ENCODE peak calls at places on chromosomes 13 and 19, in eight cellular contexts. One of them, this sample, is unnamed.

GRCh38 chr19:49186108-49186507 is 28.5 kb downstream of the TRPM4 start:
- DNase-seq in A549: no peak
- DNase-seq in activated T-helper 9 cell treated with anti-CD3 and anti-CD28 coated beads, Interleukin-2, amount 50 U/mL, for 16 hours: no peak
- DNase-seq in T-helper 1 cell: no peak
- DNase-seq in erythroblast: no peak
- DNase-seq in fibroblast of lung: no peak
- DNase-seq in dermis microvascular lymphatic vessel endothelial cell: no peak
- DNase-seq in fibroblast of pulmonary artery: no peak
- DNase-seq in this sample: no peak

GRCh38 chr19:42096255-42096837 is 20.4 kb downstream of the ZNF574 start:
- DNase-seq in fibroblast of pulmonary artery: no peak
- DNase-seq in activated T-helper 9 cell treated with anti-CD3 and anti-CD28 coated beads, Interleukin-2, amount 50 U/mL, for 16 hours: no peak
- DNase-seq in fibroblast of lung: no peak
- DNase-seq in dermis microvascular lymphatic vessel endothelial cell: no peak
- DNase-seq in T-helper 1 cell: no peak
- DNase-seq in A549: no peak
- DNase-seq in erythroblast: no peak
- DNase-seq in this sample: no peak

GRCh38 chr13:40619479-40619814 is 47.0 kb downstream of the FOXO1 start:
- DNase-seq in fibroblast of pulmonary artery: no peak
- DNase-seq in A549: no peak
- DNase-seq in fibroblast of lung: peak
- DNase-seq in activated T-helper 9 cell treated with anti-CD3 and anti-CD28 coated beads, Interleukin-2, amount 50 U/mL, for 16 hours: no peak
- DNase-seq in dermis microvascular lymphatic vessel endothelial cell: no peak
- DNase-seq in erythroblast: no peak
- DNase-seq in T-helper 1 cell: no peak
- DNase-seq in this sample: no peak

GRCh38 chr19:53782698-53783097 is 41.4 kb downstream of the NLRP12 start:
- DNase-seq in dermis microvascular lymphatic vessel endothelial cell: no peak
- DNase-seq in activated T-helper 9 cell treated with anti-CD3 and anti-CD28 coated beads, Interleukin-2, amount 50 U/mL, for 16 hours: no peak
- DNase-seq in fibroblast of lung: no peak
- DNase-seq in fibroblast of pulmonary artery: no peak
- DNase-seq in erythroblast: no peak
- DNase-seq in A549: no peak
- DNase-seq in T-helper 1 cell: no peak
- DNase-seq in this sample: peak

GRCh38 chr19:33248954-33249613 is 23.4 kb upstream of the SLC7A10 start:
- DNase-seq in dermis microvascular lymphatic vessel endothelial cell: no peak
- DNase-seq in fibroblast of lung: no peak
- DNase-seq in A549: peak
- DNase-seq in erythroblast: peak
- DNase-seq in activated T-helper 9 cell treated with anti-CD3 and anti-CD28 coated beads, Interleukin-2, amount 50 U/mL, for 16 hours: no peak
- DNase-seq in fibroblast of pulmonary artery: no peak
- DNase-seq in T-helper 1 cell: no peak
- DNase-seq in this sample: no peak

GRCh38 chr13:102484329-102484728 is 82.5 kb upstream of the FGF14 start:
- DNase-seq in erythroblast: no peak
- DNase-seq in A549: no peak
- DNase-seq in dermis microvascular lymphatic vessel endothelial cell: no peak
- DNase-seq in fibroblast of pulmonary artery: no peak
- DNase-seq in fibroblast of lung: peak
- DNase-seq in activated T-helper 9 cell treated with anti-CD3 and anti-CD28 coated beads, Interleukin-2, amount 50 U/mL, for 16 hours: no peak
- DNase-seq in T-helper 1 cell: no peak
- DNase-seq in this sample: no peak

GRCh38 chr19:2243274-2244121 is 5.6 kb upstream of the AMH start:
- DNase-seq in fibroblast of pulmonary artery: no peak
- DNase-seq in fibroblast of lung: no peak
- DNase-seq in erythroblast: no peak
- DNase-seq in T-helper 1 cell: no peak
- DNase-seq in A549: no peak
- DNase-seq in dermis microvascular lymphatic vessel endothelial cell: no peak
- DNase-seq in activated T-helper 9 cell treated with anti-CD3 and anti-CD28 coated beads, Interleukin-2, amount 50 U/mL, for 16 hours: no peak
- DNase-seq in this sample: no peak

GRCh38 chr13:42876270-42876714 is 94.9 kb downstream of the FAM216B start:
- DNase-seq in T-helper 1 cell: no peak
- DNase-seq in fibroblast of lung: no peak
- DNase-seq in fibroblast of pulmonary artery: no peak
- DNase-seq in A549: no peak
- DNase-seq in activated T-helper 9 cell treated with anti-CD3 and anti-CD28 coated beads, Interleukin-2, amount 50 U/mL, for 16 hours: no peak
- DNase-seq in dermis microvascular lymphatic vessel endothelial cell: no peak
- DNase-seq in erythroblast: no peak
- DNase-seq in this sample: peak

GRCh38 chr13:102597029-102598015 is 536 bp downstream of the TPP2 start:
- DNase-seq in erythroblast: peak
- DNase-seq in activated T-helper 9 cell treated with anti-CD3 and anti-CD28 coated beads, Interleukin-2, amount 50 U/mL, for 16 hours: peak
- DNase-seq in A549: peak
- DNase-seq in fibroblast of lung: peak
- DNase-seq in fibroblast of pulmonary artery: peak
- DNase-seq in dermis microvascular lymphatic vessel endothelial cell: peak
- DNase-seq in T-helper 1 cell: no peak
- DNase-seq in this sample: no peak

GRCh38 chr13:98350746-98351330 is 173.8 kb upstream of the RNF113B start:
- DNase-seq in A549: no peak
- DNase-seq in erythroblast: no peak
- DNase-seq in activated T-helper 9 cell treated with anti-CD3 and anti-CD28 coated beads, Interleukin-2, amount 50 U/mL, for 16 hours: no peak
- DNase-seq in dermis microvascular lymphatic vessel endothelial cell: no peak
- DNase-seq in fibroblast of pulmonary artery: no peak
- DNase-seq in fibroblast of lung: no peak
- DNase-seq in T-helper 1 cell: no peak
- DNase-seq in this sample: no peak

GRCh38 chr13:47639716-47640447 is 361.2 kb downstream of the SUCLA2 start:
- DNase-seq in dermis microvascular lymphatic vessel endothelial cell: no peak
- DNase-seq in A549: no peak
- DNase-seq in T-helper 1 cell: no peak
- DNase-seq in activated T-helper 9 cell treated with anti-CD3 and anti-CD28 coated beads, Interleukin-2, amount 50 U/mL, for 16 hours: no peak
- DNase-seq in fibroblast of lung: no peak
- DNase-seq in erythroblast: no peak
- DNase-seq in fibroblast of pulmonary artery: no peak
- DNase-seq in this sample: no peak

GRCh38 chr19:48391100-48392005 is at the start of gene KDELR1:
- DNase-seq in activated T-helper 9 cell treated with anti-CD3 and anti-CD28 coated beads, Interleukin-2, amount 50 U/mL, for 16 hours: peak
- DNase-seq in dermis microvascular lymphatic vessel endothelial cell: peak
- DNase-seq in fibroblast of pulmonary artery: peak
- DNase-seq in T-helper 1 cell: peak
- DNase-seq in A549: peak
- DNase-seq in fibroblast of lung: peak
- DNase-seq in erythroblast: peak
- DNase-seq in this sample: peak

GRCh38 chr13:31015207-31015606 is 82.8 kb downstream of the TEX26 start:
- DNase-seq in fibroblast of pulmonary artery: no peak
- DNase-seq in T-helper 1 cell: no peak
- DNase-seq in A549: no peak
- DNase-seq in dermis microvascular lymphatic vessel endothelial cell: no peak
- DNase-seq in erythroblast: no peak
- DNase-seq in fibroblast of lung: no peak
- DNase-seq in activated T-helper 9 cell treated with anti-CD3 and anti-CD28 coated beads, Interleukin-2, amount 50 U/mL, for 16 hours: no peak
- DNase-seq in this sample: no peak

GRCh38 chr13:36329355-36329754 is 16.8 kb downstream of the SPART start:
- DNase-seq in T-helper 1 cell: no peak
- DNase-seq in fibroblast of pulmonary artery: peak
- DNase-seq in A549: no peak
- DNase-seq in fibroblast of lung: peak
- DNase-seq in dermis microvascular lymphatic vessel endothelial cell: no peak
- DNase-seq in activated T-helper 9 cell treated with anti-CD3 and anti-CD28 coated beads, Interleukin-2, amount 50 U/mL, for 16 hours: no peak
- DNase-seq in erythroblast: no peak
- DNase-seq in this sample: no peak

GRCh38 chr19:33731886-33732285 is 64.8 kb upstream of the KCTD15 start:
- DNase-seq in A549: no peak
- DNase-seq in fibroblast of lung: no peak
- DNase-seq in fibroblast of pulmonary artery: no peak
- DNase-seq in activated T-helper 9 cell treated with anti-CD3 and anti-CD28 coated beads, Interleukin-2, amount 50 U/mL, for 16 hours: no peak
- DNase-seq in T-helper 1 cell: no peak
- DNase-seq in dermis microvascular lymphatic vessel endothelial cell: no peak
- DNase-seq in erythroblast: no peak
- DNase-seq in this sample: no peak

GRCh38 chr13:27830010-27830409 is 37.7 kb downstream of the GSX1 start:
- DNase-seq in fibroblast of lung: peak
- DNase-seq in activated T-helper 9 cell treated with anti-CD3 and anti-CD28 coated beads, Interleukin-2, amount 50 U/mL, for 16 hours: peak
- DNase-seq in fibroblast of pulmonary artery: peak
- DNase-seq in erythroblast: peak
- DNase-seq in T-helper 1 cell: peak
- DNase-seq in A549: peak
- DNase-seq in dermis microvascular lymphatic vessel endothelial cell: peak
- DNase-seq in this sample: peak

GRCh38 chr19:15101479-15102082 is 5.6 kb upstream of the SYDE1 start:
- DNase-seq in fibroblast of lung: peak
- DNase-seq in activated T-helper 9 cell treated with anti-CD3 and anti-CD28 coated beads, Interleukin-2, amount 50 U/mL, for 16 hours: no peak
- DNase-seq in erythroblast: peak
- DNase-seq in fibroblast of pulmonary artery: peak
- DNase-seq in T-helper 1 cell: no peak
- DNase-seq in A549: peak
- DNase-seq in dermis microvascular lymphatic vessel endothelial cell: peak
- DNase-seq in this sample: peak

GRCh38 chr19:1172353-1173159 is 1.5 kb downstream of the SBNO2 start:
- DNase-seq in A549: peak
- DNase-seq in dermis microvascular lymphatic vessel endothelial cell: peak
- DNase-seq in activated T-helper 9 cell treated with anti-CD3 and anti-CD28 coated beads, Interleukin-2, amount 50 U/mL, for 16 hours: no peak
- DNase-seq in T-helper 1 cell: no peak
- DNase-seq in fibroblast of lung: peak
- DNase-seq in erythroblast: no peak
- DNase-seq in fibroblast of pulmonary artery: peak
- DNase-seq in this sample: no peak

GRCh38 chr13:45681101-45681500 is 21.0 kb upstream of the CBY2 start:
- DNase-seq in fibroblast of lung: no peak
- DNase-seq in activated T-helper 9 cell treated with anti-CD3 and anti-CD28 coated beads, Interleukin-2, amount 50 U/mL, for 16 hours: no peak
- DNase-seq in dermis microvascular lymphatic vessel endothelial cell: no peak
- DNase-seq in A549: no peak
- DNase-seq in fibroblast of pulmonary artery: no peak
- DNase-seq in erythroblast: no peak
- DNase-seq in T-helper 1 cell: no peak
- DNase-seq in this sample: no peak

GRCh38 chr19:58355215-58355796 is 2.0 kb upstream of the A1BG start:
- DNase-seq in A549: no peak
- DNase-seq in fibroblast of pulmonary artery: no peak
- DNase-seq in erythroblast: no peak
- DNase-seq in fibroblast of lung: no peak
- DNase-seq in dermis microvascular lymphatic vessel endothelial cell: no peak
- DNase-seq in T-helper 1 cell: no peak
- DNase-seq in activated T-helper 9 cell treated with anti-CD3 and anti-CD28 coated beads, Interleukin-2, amount 50 U/mL, for 16 hours: no peak
- DNase-seq in this sample: no peak

GRCh38 chr19:29878973-29879654 is 62.9 kb upstream of the URI1 start:
- DNase-seq in fibroblast of pulmonary artery: peak
- DNase-seq in dermis microvascular lymphatic vessel endothelial cell: peak
- DNase-seq in T-helper 1 cell: no peak
- DNase-seq in A549: peak
- DNase-seq in activated T-helper 9 cell treated with anti-CD3 and anti-CD28 coated beads, Interleukin-2, amount 50 U/mL, for 16 hours: no peak
- DNase-seq in erythroblast: peak
- DNase-seq in fibroblast of lung: peak
- DNase-seq in this sample: peak

GRCh38 chr19:5147074-5147970 is 178.4 kb downstream of the KDM4B start:
- DNase-seq in A549: no peak
- DNase-seq in activated T-helper 9 cell treated with anti-CD3 and anti-CD28 coated beads, Interleukin-2, amount 50 U/mL, for 16 hours: no peak
- DNase-seq in dermis microvascular lymphatic vessel endothelial cell: no peak
- DNase-seq in fibroblast of pulmonary artery: no peak
- DNase-seq in fibroblast of lung: no peak
- DNase-seq in erythroblast: no peak
- DNase-seq in T-helper 1 cell: peak
- DNase-seq in this sample: no peak

GRCh38 chr19:11479470-11480080 is 1.3 kb downstream of the ELAVL3 start:
- DNase-seq in T-helper 1 cell: no peak
- DNase-seq in fibroblast of lung: no peak
- DNase-seq in A549: no peak
- DNase-seq in activated T-helper 9 cell treated with anti-CD3 and anti-CD28 coated beads, Interleukin-2, amount 50 U/mL, for 16 hours: no peak
- DNase-seq in dermis microvascular lymphatic vessel endothelial cell: peak
- DNase-seq in erythroblast: peak
- DNase-seq in fibroblast of pulmonary artery: no peak
- DNase-seq in this sample: peak

GRCh38 chr13:90105276-90105675 is 1242.2 kb upstream of the MIR17HG start:
- DNase-seq in dermis microvascular lymphatic vessel endothelial cell: no peak
- DNase-seq in fibroblast of pulmonary artery: peak
- DNase-seq in erythroblast: no peak
- DNase-seq in activated T-helper 9 cell treated with anti-CD3 and anti-CD28 coated beads, Interleukin-2, amount 50 U/mL, for 16 hours: no peak
- DNase-seq in A549: no peak
- DNase-seq in T-helper 1 cell: no peak
- DNase-seq in fibroblast of lung: peak
- DNase-seq in this sample: no peak

GRCh38 chr19:54451331-54451871 is 2.4 kb downstream of the LENG8 start:
- DNase-seq in fibroblast of lung: no peak
- DNase-seq in fibroblast of pulmonary artery: no peak
- DNase-seq in A549: no peak
- DNase-seq in dermis microvascular lymphatic vessel endothelial cell: no peak
- DNase-seq in activated T-helper 9 cell treated with anti-CD3 and anti-CD28 coated beads, Interleukin-2, amount 50 U/mL, for 16 hours: no peak
- DNase-seq in erythroblast: no peak
- DNase-seq in T-helper 1 cell: no peak
- DNase-seq in this sample: no peak

GRCh38 chr13:40344270-40345148 is 321.9 kb downstream of the FOXO1 start:
- DNase-seq in activated T-helper 9 cell treated with anti-CD3 and anti-CD28 coated beads, Interleukin-2, amount 50 U/mL, for 16 hours: no peak
- DNase-seq in erythroblast: no peak
- DNase-seq in fibroblast of pulmonary artery: peak
- DNase-seq in fibroblast of lung: peak
- DNase-seq in A549: peak
- DNase-seq in dermis microvascular lymphatic vessel endothelial cell: no peak
- DNase-seq in T-helper 1 cell: no peak
- DNase-seq in this sample: no peak

GRCh38 chr13:110258876-110259631 is 47.9 kb downstream of the COL4A1 start:
- DNase-seq in dermis microvascular lymphatic vessel endothelial cell: peak
- DNase-seq in erythroblast: no peak
- DNase-seq in fibroblast of lung: peak
- DNase-seq in A549: no peak
- DNase-seq in fibroblast of pulmonary artery: no peak
- DNase-seq in T-helper 1 cell: no peak
- DNase-seq in activated T-helper 9 cell treated with anti-CD3 and anti-CD28 coated beads, Interleukin-2, amount 50 U/mL, for 16 hours: no peak
- DNase-seq in this sample: no peak

GRCh38 chr13:90568165-90568564 is 779.3 kb upstream of the MIR17HG start:
- DNase-seq in erythroblast: no peak
- DNase-seq in fibroblast of lung: no peak
- DNase-seq in activated T-helper 9 cell treated with anti-CD3 and anti-CD28 coated beads, Interleukin-2, amount 50 U/mL, for 16 hours: no peak
- DNase-seq in fibroblast of pulmonary artery: no peak
- DNase-seq in T-helper 1 cell: no peak
- DNase-seq in A549: no peak
- DNase-seq in dermis microvascular lymphatic vessel endothelial cell: no peak
- DNase-seq in this sample: no peak

GRCh38 chr13:76934671-76935070 is 13.6 kb upstream of the ACOD1 start:
- DNase-seq in erythroblast: no peak
- DNase-seq in activated T-helper 9 cell treated with anti-CD3 and anti-CD28 coated beads, Interleukin-2, amount 50 U/mL, for 16 hours: no peak
- DNase-seq in dermis microvascular lymphatic vessel endothelial cell: no peak
- DNase-seq in T-helper 1 cell: no peak
- DNase-seq in fibroblast of lung: peak
- DNase-seq in A549: no peak
- DNase-seq in fibroblast of pulmonary artery: no peak
- DNase-seq in this sample: no peak

GRCh38 chr13:77737583-77738200 is 40.2 kb downstream of the SLAIN1 start:
- DNase-seq in A549: no peak
- DNase-seq in erythroblast: no peak
- DNase-seq in fibroblast of lung: no peak
- DNase-seq in fibroblast of pulmonary artery: no peak
- DNase-seq in T-helper 1 cell: no peak
- DNase-seq in dermis microvascular lymphatic vessel endothelial cell: no peak
- DNase-seq in activated T-helper 9 cell treated with anti-CD3 and anti-CD28 coated beads, Interleukin-2, amount 50 U/mL, for 16 hours: no peak
- DNase-seq in this sample: no peak

GRCh38 chr13:37375724-37376123 is 222.8 kb downstream of the POSTN start:
- DNase-seq in fibroblast of pulmonary artery: peak
- DNase-seq in dermis microvascular lymphatic vessel endothelial cell: no peak
- DNase-seq in A549: no peak
- DNase-seq in erythroblast: no peak
- DNase-seq in activated T-helper 9 cell treated with anti-CD3 and anti-CD28 coated beads, Interleukin-2, amount 50 U/mL, for 16 hours: no peak
- DNase-seq in fibroblast of lung: peak
- DNase-seq in T-helper 1 cell: no peak
- DNase-seq in this sample: no peak

GRCh38 chr13:112616586-112617381 is 28.8 kb upstream of the TUBGCP3 start:
- DNase-seq in fibroblast of lung: peak
- DNase-seq in erythroblast: peak
- DNase-seq in T-helper 1 cell: no peak
- DNase-seq in dermis microvascular lymphatic vessel endothelial cell: peak
- DNase-seq in A549: peak
- DNase-seq in activated T-helper 9 cell treated with anti-CD3 and anti-CD28 coated beads, Interleukin-2, amount 50 U/mL, for 16 hours: no peak
- DNase-seq in fibroblast of pulmonary artery: peak
- DNase-seq in this sample: peak

GRCh38 chr13:108734676-108735075 is 105.3 kb downstream of the MYO16 start:
- DNase-seq in fibroblast of pulmonary artery: no peak
- DNase-seq in erythroblast: no peak
- DNase-seq in dermis microvascular lymphatic vessel endothelial cell: no peak
- DNase-seq in activated T-helper 9 cell treated with anti-CD3 and anti-CD28 coated beads, Interleukin-2, amount 50 U/mL, for 16 hours: no peak
- DNase-seq in T-helper 1 cell: no peak
- DNase-seq in fibroblast of lung: no peak
- DNase-seq in A549: peak
- DNase-seq in this sample: peak

GRCh38 chr19:14434543-14435319 is 1.6 kb downstream of the PKN1 start:
- DNase-seq in A549: peak
- DNase-seq in erythroblast: peak
- DNase-seq in dermis microvascular lymphatic vessel endothelial cell: peak
- DNase-seq in fibroblast of pulmonary artery: peak
- DNase-seq in T-helper 1 cell: no peak
- DNase-seq in fibroblast of lung: peak
- DNase-seq in activated T-helper 9 cell treated with anti-CD3 and anti-CD28 coated beads, Interleukin-2, amount 50 U/mL, for 16 hours: no peak
- DNase-seq in this sample: no peak